ENCODE peak calls at places on chromosomes 7 and 10, in eight cellular contexts. T, W, N, V, K, U, A and R are unnamed samples.

GRCh38 chr10:116704926-116705325 is 37.4 kb downstream of the HSPA12A start:
- DNase-seq in T (no peak), W (peak), N (no peak), V (no peak), K (no peak), U (no peak), A (no peak), R (no peak)

GRCh38 chr10:79081353-79082034 is 12.7 kb downstream of the ZMIZ1 start:
- DNase-seq in T (peak), W (no peak), N (peak), V (peak), K (no peak), U (no peak), A (peak), R (no peak)

GRCh38 chr10:1738950-1739349 is 1.6 kb upstream of the ADARB2 start:
- DNase-seq in T (no peak), W (no peak), N (no peak), V (no peak), K (no peak), U (peak), A (no peak), R (no peak)

GRCh38 chr7:95441042-95441823 is 6.4 kb upstream of the PON2 start:
- DNase-seq in T (peak), W (no peak), N (no peak), V (no peak), K (peak), U (no peak), A (peak), R (no peak)

GRCh38 chr10:80502621-80503583 is 34.8 kb upstream of the SH2D4B start:
- DNase-seq in T (peak), W (peak), N (no peak), V (no peak), K (no peak), U (no peak), A (no peak), R (no peak)

GRCh38 chr7:95324396-95324795 is at the start of gene PON1:
- DNase-seq in T (no peak), W (no peak), N (no peak), V (no peak), K (no peak), U (no peak), A (no peak), R (peak)

GRCh38 chr7:91787923-91788322 is 92.6 kb downstream of the MTERF1 start:
- DNase-seq in T (no peak), W (no peak), N (no peak), V (no peak), K (no peak), U (no peak), A (no peak), R (no peak)

GRCh38 chr10:127911218-127911866 is 4.4 kb downstream of the PTPRE start:
- DNase-seq in T (no peak), W (no peak), N (no peak), V (no peak), K (no peak), U (no peak), A (no peak), R (no peak)

GRCh38 chr7:132466367-132466766 is 109.9 kb downstream of the PLXNA4 start:
- DNase-seq in T (no peak), W (no peak), N (no peak), V (no peak), K (no peak), U (no peak), A (no peak), R (no peak)

GRCh38 chr7:88151119-88151790 is 68.6 kb downstream of the SRI start:
- DNase-seq in T (no peak), W (no peak), N (no peak), V (no peak), K (no peak), U (no peak), A (no peak), R (no peak)

GRCh38 chr10:34713875-34714274 is 101.2 kb downstream of the PARD3 start:
- DNase-seq in T (peak), W (no peak), N (peak), V (peak), K (peak), U (no peak), A (peak), R (no peak)

GRCh38 chr7:28296571-28297483 is 115.5 kb upstream of the CREB5 start:
- DNase-seq in T (peak), W (no peak), N (peak), V (peak), K (peak), U (no peak), A (peak), R (no peak)

GRCh38 chr10:7767209-7767608 is 20.6 kb downstream of the KIN start:
- DNase-seq in T (peak), W (no peak), N (no peak), V (peak), K (no peak), U (no peak), A (peak), R (no peak)

GRCh38 chr7:100745184-100745583 is 11.8 kb downstream of the ZAN start:
- DNase-seq in T (no peak), W (no peak), N (peak), V (peak), K (no peak), U (peak), A (peak), R (no peak)

GRCh38 chr7:23467731-23468720 is 2.3 kb downstream of the IGF2BP3 start:
- DNase-seq in T (peak), W (no peak), N (peak), V (peak), K (peak), U (peak), A (peak), R (peak)

GRCh38 chr10:121596668-121597503 is 1.4 kb downstream of the FGFR2 start:
- DNase-seq in T (peak), W (peak), N (no peak), V (no peak), K (peak), U (no peak), A (no peak), R (peak)

GRCh38 chr7:46054290-46054689 is 133.2 kb upstream of the IGFBP3 start:
- DNase-seq in T (no peak), W (no peak), N (no peak), V (no peak), K (no peak), U (no peak), A (peak), R (no peak)

GRCh38 chr7:139118803-139119485 is 9.4 kb upstream of the ZC3HAV1 start:
- DNase-seq in T (no peak), W (no peak), N (no peak), V (no peak), K (no peak), U (peak), A (no peak), R (no peak)

GRCh38 chr10:6201511-6201975 is 1.2 kb upstream of the PFKFB3 start:
- DNase-seq in T (peak), W (peak), N (peak), V (peak), K (peak), U (peak), A (peak), R (peak)

GRCh38 chr7:127711872-127712271 is 59.9 kb downstream of the SND1 start:
- DNase-seq in T (no peak), W (no peak), N (no peak), V (no peak), K (no peak), U (no peak), A (no peak), R (no peak)

GRCh38 chr10:6878067-6878412 is 298.0 kb upstream of the PRKCQ start:
- DNase-seq in T (peak), W (no peak), N (peak), V (peak), K (no peak), U (no peak), A (no peak), R (no peak)

GRCh38 chr10:104325436-104326430 is 12.5 kb downstream of the ITPRIP start:
- DNase-seq in T (no peak), W (peak), N (no peak), V (no peak), K (no peak), U (no peak), A (peak), R (no peak)

GRCh38 chr10:490891-491571 is 198.4 kb downstream of the DIP2C start:
- DNase-seq in T (peak), W (peak), N (peak), V (no peak), K (no peak), U (no peak), A (peak), R (no peak)

GRCh38 chr10:370222-370825 is 235.1 kb downstream of the ZMYND11 start:
- DNase-seq in T (no peak), W (no peak), N (no peak), V (peak), K (no peak), U (no peak), A (peak), R (no peak)

GRCh38 chr7:93799750-93800357 is 90.7 kb downstream of the TFPI2 start:
- DNase-seq in T (peak), W (no peak), N (peak), V (peak), K (no peak), U (peak), A (peak), R (no peak)

GRCh38 chr10:43082087-43082486 is 5.2 kb downstream of the RET start:
- DNase-seq in T (no peak), W (no peak), N (no peak), V (no peak), K (no peak), U (no peak), A (no peak), R (no peak)

GRCh38 chr10:102669206-102670064 is 25.2 kb downstream of the TRIM8 start:
- DNase-seq in T (peak), W (peak), N (peak), V (no peak), K (peak), U (no peak), A (peak), R (no peak)

GRCh38 chr10:124523301-124523871 is 61.8 kb downstream of the LHPP start:
- DNase-seq in T (no peak), W (no peak), N (peak), V (no peak), K (no peak), U (no peak), A (no peak), R (no peak)

GRCh38 chr7:28458732-28459131 is 46.4 kb downstream of the CREB5 start:
- DNase-seq in T (no peak), W (no peak), N (no peak), V (no peak), K (peak), U (no peak), A (no peak), R (no peak)

GRCh38 chr7:2496375-2496774 is 20.2 kb upstream of the GRIFIN start:
- DNase-seq in T (no peak), W (no peak), N (no peak), V (no peak), K (no peak), U (no peak), A (no peak), R (no peak)

DNA sequence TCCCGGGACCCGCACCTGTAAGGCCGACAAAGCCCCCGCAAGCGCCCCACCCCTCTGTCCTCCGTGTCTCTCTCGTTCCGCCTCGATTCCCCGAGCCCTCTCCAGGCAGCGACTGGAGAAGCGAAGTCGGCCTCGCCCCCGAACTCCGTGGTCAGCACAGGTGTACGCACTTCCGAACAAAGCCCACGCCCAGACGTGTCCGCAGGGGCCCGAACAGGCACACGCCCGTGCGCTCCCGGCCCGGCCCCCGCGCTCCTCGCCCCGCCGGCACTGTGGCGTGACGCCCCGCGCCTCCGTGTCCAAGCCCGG is 758 bp downstream of the NRCAM start:
- DNase-seq in T (peak), W (no peak), N (no peak), V (no peak), K (peak), U (no peak), A (no peak), R (peak)
- TF ChIP-seq CTCF in T (no peak), W (no peak), N (no peak), V (no peak), K (no peak), U (no peak), A (no peak), R (no peak)

DNA sequence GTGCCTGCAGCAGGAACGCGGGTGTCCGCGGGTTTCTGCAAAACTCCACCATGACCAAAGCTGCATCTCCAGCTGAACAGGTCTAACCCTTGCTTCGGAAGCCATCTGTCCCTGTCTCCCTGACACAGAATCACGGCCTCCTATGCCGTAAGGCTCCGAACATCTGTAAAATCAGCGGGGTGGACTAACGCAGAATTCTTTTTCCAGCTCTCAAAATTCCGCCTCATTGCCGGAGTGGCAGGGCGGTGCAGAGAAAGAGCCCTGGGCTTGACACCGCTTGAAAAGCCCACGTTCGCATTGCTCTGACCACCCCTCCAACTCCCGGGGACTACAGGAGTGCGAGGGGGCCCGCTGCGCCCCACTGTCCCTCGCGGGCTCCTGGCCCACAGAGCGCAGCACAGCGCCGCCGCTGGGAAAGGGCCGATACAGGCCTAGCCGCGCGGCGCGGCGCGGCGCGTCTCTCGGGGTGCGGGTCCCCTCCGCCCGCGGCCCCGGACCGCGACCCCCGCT is 409 bp downstream of the DNMBP start:
- DNase-seq in T (peak), W (no peak), N (no peak), V (peak), K (peak), U (no peak), A (peak), R (no peak)
- TF ChIP-seq CTCF in T (peak), W (peak), N (peak), V (peak), K (peak), U (peak), A (peak), R (peak)

DNA sequence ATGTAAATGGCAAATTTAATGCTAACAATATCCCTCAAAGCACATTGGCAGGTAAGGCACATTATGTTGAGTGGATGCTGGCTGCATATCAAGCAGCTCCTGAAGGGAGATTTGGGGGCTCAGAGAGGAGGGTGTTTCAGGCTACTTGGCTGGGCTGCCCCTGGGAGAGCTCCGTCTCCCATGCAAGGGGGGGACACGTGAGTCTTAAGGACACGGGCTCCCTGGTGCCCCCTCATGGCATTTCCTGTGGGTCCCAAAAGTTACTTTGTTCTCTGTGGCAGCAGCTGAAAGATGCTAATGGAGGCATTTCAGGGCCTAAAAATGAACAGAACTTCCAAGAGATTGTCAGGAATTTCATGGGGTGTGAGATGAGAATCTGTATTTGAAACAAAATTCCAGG is 143.3 kb downstream of the HERPUD2 start:
- DNase-seq in T (no peak), W (no peak), N (no peak), V (no peak), K (no peak), U (no peak), A (no peak), R (no peak)
- TF ChIP-seq CTCF in T (no peak), W (no peak), N (no peak), V (no peak), K (no peak), U (no peak), A (no peak), R (no peak)

DNA sequence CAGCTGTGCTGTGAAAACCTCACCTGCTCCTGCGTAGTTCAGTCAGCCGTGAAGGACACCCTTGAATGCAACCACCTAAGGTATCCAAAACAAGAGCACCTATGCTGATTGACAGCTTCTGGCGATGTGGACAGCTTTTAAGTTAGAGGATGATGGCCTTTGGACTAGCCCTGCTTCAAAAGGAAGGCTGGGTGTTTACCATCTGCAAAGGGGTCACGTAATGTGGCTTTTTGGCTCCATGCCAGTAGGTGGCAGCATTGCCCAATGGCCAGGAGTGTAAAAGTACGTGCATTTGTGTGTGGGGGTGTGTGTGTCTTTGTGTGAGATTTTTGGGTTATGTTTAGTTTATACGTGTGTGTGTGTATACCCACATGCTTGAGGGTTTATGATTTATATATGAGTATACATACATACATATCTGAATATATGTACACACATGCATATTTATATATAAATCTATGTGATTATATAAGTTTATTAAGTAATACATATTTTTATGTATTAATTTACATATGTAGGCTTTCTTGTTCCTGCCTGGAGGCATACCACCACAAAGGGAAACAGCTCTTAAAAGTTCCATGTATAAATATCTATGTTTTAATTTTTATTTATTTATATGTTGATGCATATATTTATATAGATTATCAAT is 236.3 kb upstream of the ANKRD30A start:
- DNase-seq in T (peak), W (no peak), N (peak), V (no peak), K (peak), U (peak), A (peak), R (peak)
- TF ChIP-seq CTCF in T (peak), W (no peak), N (no peak), V (peak), K (peak), U (peak), A (no peak), R (peak)

DNA sequence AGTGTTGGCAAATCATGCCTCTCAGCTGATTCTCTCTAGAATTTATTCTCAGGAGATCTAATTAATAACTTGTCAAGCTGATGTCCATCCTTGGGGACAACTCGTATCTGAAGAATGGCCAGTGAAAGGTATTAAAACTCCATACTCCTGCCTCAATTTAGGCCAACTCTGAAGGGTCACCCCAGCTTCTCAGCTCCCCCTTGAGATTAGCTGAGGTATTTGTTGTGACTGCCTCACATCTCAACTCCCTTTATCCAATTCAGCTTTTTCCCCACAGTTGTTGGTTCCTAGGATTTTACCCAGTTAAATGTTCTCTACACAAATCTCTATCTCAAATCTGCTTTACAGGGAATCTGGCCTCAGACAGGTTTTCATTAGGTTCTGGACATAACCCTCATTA is 182.4 kb downstream of the MALRD1 start:
- DNase-seq in T (no peak), W (no peak), N (no peak), V (no peak), K (no peak), U (no peak), A (no peak), R (no peak)
- TF ChIP-seq CTCF in T (no peak), W (no peak), N (no peak), V (no peak), K (no peak), U (no peak), A (no peak), R (no peak)

GRCh38 chr7:66837661-66838060 is 83.4 kb upstream of the TMEM248 start:
- DNase-seq in T (no peak), W (no peak), N (no peak), V (no peak), K (no peak), U (no peak), A (no peak), R (no peak)

GRCh38 chr7:66832531-66833351 is 88.3 kb upstream of the TMEM248 start:
- DNase-seq in T (no peak), W (peak), N (no peak), V (no peak), K (no peak), U (no peak), A (no peak), R (no peak)

GRCh38 chr7:66840316-66840715 is 80.7 kb upstream of the TMEM248 start:
- DNase-seq in T (no peak), W (no peak), N (no peak), V (no peak), K (no peak), U (no peak), A (no peak), R (no peak)

GRCh38 chr7:66839814-66840213 is 81.2 kb upstream of the TMEM248 start:
- DNase-seq in T (no peak), W (no peak), N (no peak), V (no peak), K (no peak), U (no peak), A (no peak), R (no peak)

GRCh38 chr7:66837007-66837406 is 84.0 kb upstream of the TMEM248 start:
- DNase-seq in T (peak), W (no peak), N (no peak), V (peak), K (peak), U (no peak), A (peak), R (no peak)
- TF ChIP-seq CTCF in T (peak), W (no peak), N (peak), V (peak), K (peak), U (peak), A (peak), R (peak)

DNA sequence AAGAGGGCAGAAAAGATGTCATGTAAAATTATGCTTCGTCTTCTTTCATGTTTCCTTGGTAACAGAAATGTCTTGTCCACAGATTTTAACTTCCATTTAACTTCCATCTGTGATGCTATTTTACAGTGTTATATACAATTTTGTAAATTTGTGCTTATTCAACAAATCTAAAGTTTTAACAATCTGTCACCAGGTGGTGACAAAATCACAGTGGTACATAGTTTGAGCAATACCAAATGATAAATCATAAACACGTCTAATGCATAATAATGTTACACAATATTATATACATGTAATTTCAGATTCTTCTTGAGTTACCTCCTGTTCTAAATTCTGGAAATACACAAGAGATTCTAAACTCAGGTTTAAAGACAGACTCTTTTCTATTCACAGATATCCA is 784.4 kb upstream of the CELF2 start:
- DNase-seq in T (peak), W (no peak), N (no peak), V (no peak), K (no peak), U (no peak), A (peak), R (no peak)
- TF ChIP-seq CTCF in T (peak), W (no peak), N (no peak), V (no peak), K (no peak), U (no peak), A (no peak), R (no peak)

GRCh38 chr10:122774269-122774668 is 71.4 kb downstream of the CUZD1 start:
- DNase-seq in T (no peak), W (no peak), N (no peak), V (no peak), K (no peak), U (no peak), A (no peak), R (no peak)
- TF ChIP-seq CTCF in T (no peak), W (no peak), N (no peak), V (no peak), K (no peak), U (no peak), A (no peak), R (no peak)